ENCODE peak calls at places on chromosome 4, in ten cellular contexts. One of them, this sample, is unnamed.

GRCh38 chr4:87497141-87497540 is 32.0 kb downstream of the SPARCL1 start:
- DNase-seq in left cardiac atrium: no peak
- DNase-seq in Caki2: no peak
- DNase-seq in fibroblast of mammary gland: peak; percentile 25
- DNase-seq in Right ventricle myocardium inferior: no peak
- DNase-seq in epithelial cell of proximal tubule: no peak
- DNase-seq in T-helper 1 cell: no peak
- DNase-seq in sigmoid colon: no peak
- DNase-seq in mesendoderm: peak; percentile 36
- DNase-seq in right cardiac atrium: no peak
- DNase-seq in this sample: no peak

GRCh38 chr4:96093057-96093456 is 253.2 kb downstream of the PDHA2 start:
- DNase-seq in left cardiac atrium: no peak
- DNase-seq in Caki2: no peak
- DNase-seq in fibroblast of mammary gland: no peak
- DNase-seq in Right ventricle myocardium inferior: no peak
- DNase-seq in epithelial cell of proximal tubule: no peak
- DNase-seq in T-helper 1 cell: no peak
- DNase-seq in sigmoid colon: no peak
- DNase-seq in mesendoderm: no peak
- DNase-seq in right cardiac atrium: no peak
- DNase-seq in this sample: peak; percentile 29

GRCh38 chr4:105923507-105924238 is 28.4 kb downstream of the NPNT start:
- DNase-seq in left cardiac atrium: no peak
- DNase-seq in Caki2: no peak
- DNase-seq in fibroblast of mammary gland: peak; percentile 75
- DNase-seq in Right ventricle myocardium inferior: no peak
- DNase-seq in epithelial cell of proximal tubule: no peak
- DNase-seq in T-helper 1 cell: no peak
- DNase-seq in sigmoid colon: no peak
- DNase-seq in mesendoderm: peak; percentile 4
- DNase-seq in right cardiac atrium: no peak
- DNase-seq in this sample: no peak

GRCh38 chr4:16125571-16126445 is 42.0 kb upstream of the PROM1 start:
- DNase-seq in left cardiac atrium: no peak
- DNase-seq in Caki2: no peak
- DNase-seq in fibroblast of mammary gland: no peak
- DNase-seq in Right ventricle myocardium inferior: no peak
- DNase-seq in epithelial cell of proximal tubule: peak; percentile 64
- DNase-seq in T-helper 1 cell: no peak
- DNase-seq in sigmoid colon: no peak
- DNase-seq in mesendoderm: peak; percentile 68
- DNase-seq in right cardiac atrium: no peak
- DNase-seq in this sample: no peak

GRCh38 chr4:6935961-6936360 is 26.3 kb downstream of the TBC1D14 start:
- DNase-seq in left cardiac atrium: no peak
- DNase-seq in Caki2: no peak
- DNase-seq in fibroblast of mammary gland: no peak
- DNase-seq in Right ventricle myocardium inferior: no peak
- DNase-seq in epithelial cell of proximal tubule: no peak
- DNase-seq in T-helper 1 cell: no peak
- DNase-seq in sigmoid colon: no peak
- DNase-seq in mesendoderm: no peak
- DNase-seq in right cardiac atrium: no peak
- DNase-seq in this sample: no peak

GRCh38 chr4:176755624-176756023 is 37.1 kb downstream of the VEGFC start:
- DNase-seq in left cardiac atrium: no peak
- DNase-seq in Caki2: no peak
- DNase-seq in fibroblast of mammary gland: peak; percentile 58
- DNase-seq in Right ventricle myocardium inferior: no peak
- DNase-seq in epithelial cell of proximal tubule: no peak
- DNase-seq in T-helper 1 cell: no peak
- DNase-seq in sigmoid colon: no peak
- DNase-seq in mesendoderm: no peak
- DNase-seq in right cardiac atrium: no peak
- DNase-seq in this sample: no peak

GRCh38 chr4:149077142-149077541 is 634.9 kb upstream of the NR3C2 start:
- DNase-seq in left cardiac atrium: no peak
- DNase-seq in Caki2: no peak
- DNase-seq in fibroblast of mammary gland: no peak
- DNase-seq in Right ventricle myocardium inferior: no peak
- DNase-seq in epithelial cell of proximal tubule: no peak
- DNase-seq in T-helper 1 cell: no peak
- DNase-seq in sigmoid colon: no peak
- DNase-seq in mesendoderm: peak; percentile 17
- DNase-seq in right cardiac atrium: no peak
- DNase-seq in this sample: no peak

GRCh38 chr4:163535657-163536056 is 41.2 kb downstream of the TMA16 start:
- DNase-seq in left cardiac atrium: no peak
- DNase-seq in Caki2: no peak
- DNase-seq in fibroblast of mammary gland: no peak
- DNase-seq in Right ventricle myocardium inferior: no peak
- DNase-seq in epithelial cell of proximal tubule: no peak
- DNase-seq in T-helper 1 cell: no peak
- DNase-seq in sigmoid colon: no peak
- DNase-seq in mesendoderm: no peak
- DNase-seq in right cardiac atrium: no peak
- DNase-seq in this sample: no peak

GRCh38 chr4:154911097-154911496 is 130.0 kb downstream of the RBM46 start:
- DNase-seq in left cardiac atrium: no peak
- DNase-seq in Caki2: no peak
- DNase-seq in fibroblast of mammary gland: peak; percentile 36
- DNase-seq in Right ventricle myocardium inferior: no peak
- DNase-seq in epithelial cell of proximal tubule: no peak
- DNase-seq in T-helper 1 cell: no peak
- DNase-seq in sigmoid colon: no peak
- DNase-seq in mesendoderm: peak; percentile 50
- DNase-seq in right cardiac atrium: no peak
- DNase-seq in this sample: no peak

GRCh38 chr4:5054532-5054931 is 3.3 kb downstream of the STK32B start:
- DNase-seq in left cardiac atrium: no peak
- DNase-seq in Caki2: peak; percentile 63
- DNase-seq in fibroblast of mammary gland: no peak
- DNase-seq in Right ventricle myocardium inferior: no peak
- DNase-seq in epithelial cell of proximal tubule: peak; percentile 59
- DNase-seq in T-helper 1 cell: no peak
- DNase-seq in sigmoid colon: no peak
- DNase-seq in mesendoderm: no peak
- DNase-seq in right cardiac atrium: no peak
- DNase-seq in this sample: no peak

GRCh38 chr4:3302164-3302785 is 9.5 kb downstream of the RGS12 start:
- DNase-seq in left cardiac atrium: peak; percentile 54
- DNase-seq in Caki2: no peak
- DNase-seq in fibroblast of mammary gland: no peak
- DNase-seq in Right ventricle myocardium inferior: no peak
- DNase-seq in epithelial cell of proximal tubule: no peak
- DNase-seq in T-helper 1 cell: peak; percentile 75
- DNase-seq in sigmoid colon: peak; percentile 57
- DNase-seq in mesendoderm: no peak
- DNase-seq in right cardiac atrium: no peak
- DNase-seq in this sample: peak; percentile 67

GRCh38 chr4:53601251-53601764 is 10.0 kb upstream of the LNX1 start:
- DNase-seq in left cardiac atrium: peak; percentile 27
- DNase-seq in Caki2: no peak
- DNase-seq in fibroblast of mammary gland: no peak
- DNase-seq in Right ventricle myocardium inferior: peak; percentile 35
- DNase-seq in epithelial cell of proximal tubule: no peak
- DNase-seq in T-helper 1 cell: no peak
- DNase-seq in sigmoid colon: no peak
- DNase-seq in mesendoderm: peak; percentile 89
- DNase-seq in right cardiac atrium: peak; percentile 19
- DNase-seq in this sample: peak; percentile 55

GRCh38 chr4:70958681-70959080 is 34.8 kb upstream of the DCK start:
- DNase-seq in left cardiac atrium: no peak
- DNase-seq in Caki2: no peak
- DNase-seq in fibroblast of mammary gland: peak; percentile 65
- DNase-seq in Right ventricle myocardium inferior: no peak
- DNase-seq in epithelial cell of proximal tubule: no peak
- DNase-seq in T-helper 1 cell: no peak
- DNase-seq in sigmoid colon: no peak
- DNase-seq in mesendoderm: no peak
- DNase-seq in right cardiac atrium: no peak
- DNase-seq in this sample: no peak

GRCh38 chr4:80173841-80174240 is 23.5 kb upstream of the PRDM8 start:
- DNase-seq in left cardiac atrium: no peak
- DNase-seq in Caki2: no peak
- DNase-seq in fibroblast of mammary gland: peak; percentile 84
- DNase-seq in Right ventricle myocardium inferior: no peak
- DNase-seq in epithelial cell of proximal tubule: no peak
- DNase-seq in T-helper 1 cell: no peak
- DNase-seq in sigmoid colon: no peak
- DNase-seq in mesendoderm: peak; percentile 7
- DNase-seq in right cardiac atrium: no peak
- DNase-seq in this sample: no peak

GRCh38 chr4:10747186-10747585 is 62.6 kb upstream of the CLNK start:
- DNase-seq in left cardiac atrium: no peak
- DNase-seq in Caki2: no peak
- DNase-seq in fibroblast of mammary gland: no peak
- DNase-seq in Right ventricle myocardium inferior: no peak
- DNase-seq in epithelial cell of proximal tubule: no peak
- DNase-seq in T-helper 1 cell: no peak
- DNase-seq in sigmoid colon: no peak
- DNase-seq in mesendoderm: no peak
- DNase-seq in right cardiac atrium: no peak
- DNase-seq in this sample: no peak

GRCh38 chr4:4865705-4866123 is 6.2 kb downstream of the MSX1 start:
- DNase-seq in left cardiac atrium: no peak
- DNase-seq in Caki2: no peak
- DNase-seq in fibroblast of mammary gland: no peak
- DNase-seq in Right ventricle myocardium inferior: no peak
- DNase-seq in epithelial cell of proximal tubule: no peak
- DNase-seq in T-helper 1 cell: no peak
- DNase-seq in sigmoid colon: no peak
- DNase-seq in mesendoderm: no peak
- DNase-seq in right cardiac atrium: no peak
- DNase-seq in this sample: no peak

GRCh38 chr4:167020410-167020809 is 213.9 kb downstream of the SPOCK3 start:
- DNase-seq in left cardiac atrium: no peak
- DNase-seq in Caki2: no peak
- DNase-seq in fibroblast of mammary gland: no peak
- DNase-seq in Right ventricle myocardium inferior: no peak
- DNase-seq in epithelial cell of proximal tubule: no peak
- DNase-seq in T-helper 1 cell: no peak
- DNase-seq in sigmoid colon: no peak
- DNase-seq in mesendoderm: peak; percentile 63
- DNase-seq in right cardiac atrium: no peak
- DNase-seq in this sample: no peak

GRCh38 chr4:89270792-89271191 is 36.8 kb downstream of the GPRIN3 start:
- DNase-seq in left cardiac atrium: no peak
- DNase-seq in Caki2: no peak
- DNase-seq in fibroblast of mammary gland: no peak
- DNase-seq in Right ventricle myocardium inferior: no peak
- DNase-seq in epithelial cell of proximal tubule: no peak
- DNase-seq in T-helper 1 cell: no peak
- DNase-seq in sigmoid colon: no peak
- DNase-seq in mesendoderm: no peak
- DNase-seq in right cardiac atrium: no peak
- DNase-seq in this sample: no peak

GRCh38 chr4:110550260-110550659 is 72.6 kb downstream of the PITX2 start:
- DNase-seq in left cardiac atrium: no peak
- DNase-seq in Caki2: no peak
- DNase-seq in fibroblast of mammary gland: peak; percentile 36
- DNase-seq in Right ventricle myocardium inferior: no peak
- DNase-seq in epithelial cell of proximal tubule: no peak
- DNase-seq in T-helper 1 cell: no peak
- DNase-seq in sigmoid colon: no peak
- DNase-seq in mesendoderm: peak; percentile 8
- DNase-seq in right cardiac atrium: no peak
- DNase-seq in this sample: no peak

GRCh38 chr4:80343887-80344286 is 8.4 kb downstream of the CFAP299 start:
- DNase-seq in left cardiac atrium: no peak
- DNase-seq in Caki2: no peak
- DNase-seq in fibroblast of mammary gland: no peak
- DNase-seq in Right ventricle myocardium inferior: no peak
- DNase-seq in epithelial cell of proximal tubule: no peak
- DNase-seq in T-helper 1 cell: no peak
- DNase-seq in sigmoid colon: no peak
- DNase-seq in mesendoderm: no peak
- DNase-seq in right cardiac atrium: no peak
- DNase-seq in this sample: no peak

GRCh38 chr4:55947912-55948725 is 626 bp upstream of the CEP135 start:
- DNase-seq in left cardiac atrium: no peak
- DNase-seq in Caki2: peak; percentile 43
- DNase-seq in fibroblast of mammary gland: peak; percentile 93
- DNase-seq in Right ventricle myocardium inferior: no peak
- DNase-seq in epithelial cell of proximal tubule: peak; percentile 33
- DNase-seq in T-helper 1 cell: peak; percentile 35
- DNase-seq in sigmoid colon: no peak
- DNase-seq in mesendoderm: peak; percentile 32
- DNase-seq in right cardiac atrium: no peak
- DNase-seq in this sample: no peak

GRCh38 chr4:133058701-133059100 is 90.4 kb upstream of the PCDH10 start:
- DNase-seq in left cardiac atrium: no peak
- DNase-seq in Caki2: no peak
- DNase-seq in fibroblast of mammary gland: no peak
- DNase-seq in Right ventricle myocardium inferior: no peak
- DNase-seq in epithelial cell of proximal tubule: no peak
- DNase-seq in T-helper 1 cell: no peak
- DNase-seq in sigmoid colon: no peak
- DNase-seq in mesendoderm: peak; percentile 63
- DNase-seq in right cardiac atrium: no peak
- DNase-seq in this sample: no peak

GRCh38 chr4:57110635-57111546 is 706 bp upstream of the IGFBP7 start:
- DNase-seq in left cardiac atrium: peak; percentile 46
- DNase-seq in Caki2: no peak
- DNase-seq in fibroblast of mammary gland: peak; percentile 57
- DNase-seq in Right ventricle myocardium inferior: peak; percentile 80
- DNase-seq in epithelial cell of proximal tubule: peak; percentile 44
- DNase-seq in T-helper 1 cell: no peak
- DNase-seq in sigmoid colon: peak; percentile 82
- DNase-seq in mesendoderm: peak; percentile 76
- DNase-seq in right cardiac atrium: peak; percentile 42
- DNase-seq in this sample: peak; percentile 46

GRCh38 chr4:142274137-142274536 is 572.0 kb downstream of the INPP4B start:
- DNase-seq in left cardiac atrium: no peak
- DNase-seq in Caki2: no peak
- DNase-seq in fibroblast of mammary gland: peak; percentile 62
- DNase-seq in Right ventricle myocardium inferior: no peak
- DNase-seq in epithelial cell of proximal tubule: no peak
- DNase-seq in T-helper 1 cell: no peak
- DNase-seq in sigmoid colon: no peak
- DNase-seq in mesendoderm: no peak
- DNase-seq in right cardiac atrium: no peak
- DNase-seq in this sample: no peak

GRCh38 chr4:73912191-73912590 is 43.0 kb downstream of the CXCL1 start:
- DNase-seq in left cardiac atrium: no peak
- DNase-seq in Caki2: no peak
- DNase-seq in fibroblast of mammary gland: no peak
- DNase-seq in Right ventricle myocardium inferior: no peak
- DNase-seq in epithelial cell of proximal tubule: no peak
- DNase-seq in T-helper 1 cell: no peak
- DNase-seq in sigmoid colon: no peak
- DNase-seq in mesendoderm: no peak
- DNase-seq in right cardiac atrium: no peak
- DNase-seq in this sample: no peak

GRCh38 chr4:78057135-78057599 is at the start of gene FRAS1:
- DNase-seq in left cardiac atrium: peak; percentile 34
- DNase-seq in Caki2: no peak
- DNase-seq in fibroblast of mammary gland: peak; percentile 27
- DNase-seq in Right ventricle myocardium inferior: peak; percentile 61
- DNase-seq in epithelial cell of proximal tubule: no peak
- DNase-seq in T-helper 1 cell: no peak
- DNase-seq in sigmoid colon: peak; percentile 68
- DNase-seq in mesendoderm: peak; percentile 78
- DNase-seq in right cardiac atrium: peak; percentile 29
- DNase-seq in this sample: peak; percentile 58

GRCh38 chr4:32689520-32689919 is 1969.4 kb downstream of the PCDH7 start:
- DNase-seq in left cardiac atrium: no peak
- DNase-seq in Caki2: no peak
- DNase-seq in fibroblast of mammary gland: peak; percentile 30
- DNase-seq in Right ventricle myocardium inferior: no peak
- DNase-seq in epithelial cell of proximal tubule: no peak
- DNase-seq in T-helper 1 cell: no peak
- DNase-seq in sigmoid colon: no peak
- DNase-seq in mesendoderm: no peak
- DNase-seq in right cardiac atrium: no peak
- DNase-seq in this sample: no peak

GRCh38 chr4:14871676-14872430 is 130.4 kb upstream of the CPEB2 start:
- DNase-seq in left cardiac atrium: no peak
- DNase-seq in Caki2: peak; percentile 10
- DNase-seq in fibroblast of mammary gland: peak; percentile 40
- DNase-seq in Right ventricle myocardium inferior: no peak
- DNase-seq in epithelial cell of proximal tubule: no peak
- DNase-seq in T-helper 1 cell: peak; percentile 3
- DNase-seq in sigmoid colon: no peak
- DNase-seq in mesendoderm: peak; percentile 72
- DNase-seq in right cardiac atrium: no peak
- DNase-seq in this sample: peak; percentile 63